ENCODE peak calls at places on chromosomes 5 and 9, in nine cellular contexts. One of them, this sample, is unnamed.
A peak's percentile ranks its signal among the peaks of the same experiment; 100 is the strongest.

GRCh38 chr9:117704024-117704575 is at the start of gene TLR4:
- DNase-seq in CD8-positive, alpha-beta T cell: no peak
- DNase-seq in esophagus squamous epithelium: no peak
- DNase-seq in GM12878: peak; percentile 45
- DNase-seq in tibial artery: peak; percentile 83
- DNase-seq in endodermal cell: peak; percentile 58
- DNase-seq in SK-N-SH: no peak
- DNase-seq in stomach: peak; percentile 54
- DNase-seq in heart left ventricle: peak; percentile 79
- DNase-seq in this sample: no peak

GRCh38 chr5:169607882-169608281 is 24.3 kb downstream of the SPDL1 start:
- DNase-seq in CD8-positive, alpha-beta T cell: no peak
- DNase-seq in esophagus squamous epithelium: no peak
- DNase-seq in GM12878: no peak
- DNase-seq in tibial artery: no peak
- DNase-seq in endodermal cell: no peak
- DNase-seq in SK-N-SH: no peak
- DNase-seq in stomach: no peak
- DNase-seq in heart left ventricle: no peak
- DNase-seq in this sample: no peak

GRCh38 chr5:104053057-104053666 is 490.6 kb upstream of the NUDT12 start:
- DNase-seq in CD8-positive, alpha-beta T cell: no peak
- DNase-seq in esophagus squamous epithelium: no peak
- DNase-seq in GM12878: no peak
- DNase-seq in tibial artery: no peak
- DNase-seq in endodermal cell: no peak
- DNase-seq in SK-N-SH: no peak
- DNase-seq in stomach: no peak
- DNase-seq in heart left ventricle: no peak
- DNase-seq in this sample: no peak

GRCh38 chr9:89277454-89277853 is 33.5 kb upstream of the CKS2 start:
- DNase-seq in CD8-positive, alpha-beta T cell: no peak
- DNase-seq in esophagus squamous epithelium: no peak
- DNase-seq in GM12878: peak; percentile 9
- DNase-seq in tibial artery: no peak
- DNase-seq in endodermal cell: no peak
- DNase-seq in SK-N-SH: no peak
- DNase-seq in stomach: peak; percentile 33
- DNase-seq in heart left ventricle: no peak
- DNase-seq in this sample: peak; percentile 14

GRCh38 chr9:116359958-116360357 is 206.4 kb downstream of the PAPPA start:
- DNase-seq in CD8-positive, alpha-beta T cell: no peak
- DNase-seq in esophagus squamous epithelium: no peak
- DNase-seq in GM12878: no peak
- DNase-seq in tibial artery: no peak
- DNase-seq in endodermal cell: no peak
- DNase-seq in SK-N-SH: no peak
- DNase-seq in stomach: no peak
- DNase-seq in heart left ventricle: no peak
- DNase-seq in this sample: no peak

GRCh38 chr5:89315194-89315593 is 432.2 kb upstream of the MEF2C start:
- DNase-seq in CD8-positive, alpha-beta T cell: no peak
- DNase-seq in esophagus squamous epithelium: no peak
- DNase-seq in GM12878: no peak
- DNase-seq in tibial artery: no peak
- DNase-seq in endodermal cell: no peak
- DNase-seq in SK-N-SH: no peak
- DNase-seq in stomach: no peak
- DNase-seq in heart left ventricle: no peak
- DNase-seq in this sample: no peak

GRCh38 chr5:111075520-111075919 is 4.0 kb downstream of the TSLP start:
- DNase-seq in CD8-positive, alpha-beta T cell: no peak
- DNase-seq in esophagus squamous epithelium: no peak
- DNase-seq in GM12878: no peak
- DNase-seq in tibial artery: no peak
- DNase-seq in endodermal cell: no peak
- DNase-seq in SK-N-SH: no peak
- DNase-seq in stomach: no peak
- DNase-seq in heart left ventricle: no peak
- DNase-seq in this sample: no peak

GRCh38 chr5:157908459-157908858 is 49.5 kb upstream of the CLINT1 start:
- DNase-seq in CD8-positive, alpha-beta T cell: no peak
- DNase-seq in esophagus squamous epithelium: no peak
- DNase-seq in GM12878: no peak
- DNase-seq in tibial artery: no peak
- DNase-seq in endodermal cell: no peak
- DNase-seq in SK-N-SH: no peak
- DNase-seq in stomach: no peak
- DNase-seq in heart left ventricle: no peak
- DNase-seq in this sample: no peak

GRCh38 chr5:149486726-149487635 is 64.3 kb downstream of the CSNK1A1 start:
- DNase-seq in CD8-positive, alpha-beta T cell: no peak
- DNase-seq in esophagus squamous epithelium: no peak
- DNase-seq in GM12878: no peak
- DNase-seq in tibial artery: no peak
- DNase-seq in endodermal cell: no peak
- DNase-seq in SK-N-SH: no peak
- DNase-seq in stomach: no peak
- DNase-seq in heart left ventricle: no peak
- DNase-seq in this sample: no peak

GRCh38 chr9:18502546-18502945 is 28.6 kb downstream of the ADAMTSL1 start:
- DNase-seq in CD8-positive, alpha-beta T cell: no peak
- DNase-seq in esophagus squamous epithelium: no peak
- DNase-seq in GM12878: no peak
- DNase-seq in tibial artery: no peak
- DNase-seq in endodermal cell: no peak
- DNase-seq in SK-N-SH: no peak
- DNase-seq in stomach: no peak
- DNase-seq in heart left ventricle: no peak
- DNase-seq in this sample: no peak

GRCh38 chr9:90343360-90343759 is 299.3 kb downstream of the DIRAS2 start:
- DNase-seq in CD8-positive, alpha-beta T cell: no peak
- DNase-seq in esophagus squamous epithelium: no peak
- DNase-seq in GM12878: no peak
- DNase-seq in tibial artery: no peak
- DNase-seq in endodermal cell: peak; percentile 55
- DNase-seq in SK-N-SH: no peak
- DNase-seq in stomach: no peak
- DNase-seq in heart left ventricle: no peak
- DNase-seq in this sample: no peak

GRCh38 chr5:172502969-172503368 is 48.6 kb upstream of the SH3PXD2B start:
- DNase-seq in CD8-positive, alpha-beta T cell: no peak
- DNase-seq in esophagus squamous epithelium: no peak
- DNase-seq in GM12878: no peak
- DNase-seq in tibial artery: no peak
- DNase-seq in endodermal cell: peak; percentile 79
- DNase-seq in SK-N-SH: peak; percentile 41
- DNase-seq in stomach: no peak
- DNase-seq in heart left ventricle: no peak
- DNase-seq in this sample: no peak

GRCh38 chr5:126919566-126919965 is 110.8 kb downstream of the MARCHF3 start:
- DNase-seq in CD8-positive, alpha-beta T cell: no peak
- DNase-seq in esophagus squamous epithelium: no peak
- DNase-seq in GM12878: no peak
- DNase-seq in tibial artery: no peak
- DNase-seq in endodermal cell: no peak
- DNase-seq in SK-N-SH: no peak
- DNase-seq in stomach: no peak
- DNase-seq in heart left ventricle: peak; percentile 57
- DNase-seq in this sample: no peak

GRCh38 chr5:125595095-125595494 is 828.1 kb upstream of the GRAMD2B start:
- DNase-seq in CD8-positive, alpha-beta T cell: no peak
- DNase-seq in esophagus squamous epithelium: no peak
- DNase-seq in GM12878: no peak
- DNase-seq in tibial artery: no peak
- DNase-seq in endodermal cell: no peak
- DNase-seq in SK-N-SH: no peak
- DNase-seq in stomach: peak; percentile 33
- DNase-seq in heart left ventricle: peak; percentile 67
- DNase-seq in this sample: no peak

GRCh38 chr5:16573401-16573800 is 43.4 kb downstream of the RETREG1 start:
- DNase-seq in CD8-positive, alpha-beta T cell: no peak
- DNase-seq in esophagus squamous epithelium: no peak
- DNase-seq in GM12878: no peak
- DNase-seq in tibial artery: no peak
- DNase-seq in endodermal cell: no peak
- DNase-seq in SK-N-SH: no peak
- DNase-seq in stomach: no peak
- DNase-seq in heart left ventricle: no peak
- DNase-seq in this sample: no peak

GRCh38 chr9:88307136-88307535 is 81.1 kb upstream of the SPIN1 start:
- DNase-seq in CD8-positive, alpha-beta T cell: no peak
- DNase-seq in esophagus squamous epithelium: no peak
- DNase-seq in GM12878: no peak
- DNase-seq in tibial artery: no peak
- DNase-seq in endodermal cell: no peak
- DNase-seq in SK-N-SH: no peak
- DNase-seq in stomach: no peak
- DNase-seq in heart left ventricle: no peak
- DNase-seq in this sample: no peak

GRCh38 chr9:114059047-114059803 is 18.9 kb downstream of the AMBP start:
- DNase-seq in CD8-positive, alpha-beta T cell: no peak
- DNase-seq in esophagus squamous epithelium: no peak
- DNase-seq in GM12878: no peak
- DNase-seq in tibial artery: peak; percentile 55
- DNase-seq in endodermal cell: peak; percentile 39
- DNase-seq in SK-N-SH: no peak
- DNase-seq in stomach: no peak
- DNase-seq in heart left ventricle: peak; percentile 76
- DNase-seq in this sample: no peak

GRCh38 chr5:7615566-7616061 is 219.7 kb downstream of the ADCY2 start:
- DNase-seq in CD8-positive, alpha-beta T cell: no peak
- DNase-seq in esophagus squamous epithelium: no peak
- DNase-seq in GM12878: no peak
- DNase-seq in tibial artery: no peak
- DNase-seq in endodermal cell: no peak
- DNase-seq in SK-N-SH: no peak
- DNase-seq in stomach: no peak
- DNase-seq in heart left ventricle: no peak
- DNase-seq in this sample: no peak

GRCh38 chr9:95406114-95406513 is 88.6 kb upstream of the FANCC start:
- DNase-seq in CD8-positive, alpha-beta T cell: no peak
- DNase-seq in esophagus squamous epithelium: no peak
- DNase-seq in GM12878: no peak
- DNase-seq in tibial artery: peak; percentile 69
- DNase-seq in endodermal cell: no peak
- DNase-seq in SK-N-SH: no peak
- DNase-seq in stomach: no peak
- DNase-seq in heart left ventricle: no peak
- DNase-seq in this sample: no peak

GRCh38 chr5:135589152-135589551 is 10.4 kb upstream of the CXCL14 start:
- DNase-seq in CD8-positive, alpha-beta T cell: no peak
- DNase-seq in esophagus squamous epithelium: no peak
- DNase-seq in GM12878: no peak
- DNase-seq in tibial artery: no peak
- DNase-seq in endodermal cell: peak; percentile 24
- DNase-seq in SK-N-SH: no peak
- DNase-seq in stomach: no peak
- DNase-seq in heart left ventricle: no peak
- DNase-seq in this sample: no peak

GRCh38 chr5:141747152-141747640 is 65.2 kb upstream of the ARAP3 start:
- DNase-seq in CD8-positive, alpha-beta T cell: no peak
- DNase-seq in esophagus squamous epithelium: no peak
- DNase-seq in GM12878: no peak
- DNase-seq in tibial artery: peak; percentile 47
- DNase-seq in endodermal cell: peak; percentile 93
- DNase-seq in SK-N-SH: peak; percentile 91
- DNase-seq in stomach: peak; percentile 78
- DNase-seq in heart left ventricle: peak; percentile 90
- DNase-seq in this sample: no peak

GRCh38 chr5:93294996-93295395 is 286.0 kb downstream of the NR2F1-AS1 start:
- DNase-seq in CD8-positive, alpha-beta T cell: no peak
- DNase-seq in esophagus squamous epithelium: no peak
- DNase-seq in GM12878: no peak
- DNase-seq in tibial artery: no peak
- DNase-seq in endodermal cell: no peak
- DNase-seq in SK-N-SH: no peak
- DNase-seq in stomach: no peak
- DNase-seq in heart left ventricle: no peak
- DNase-seq in this sample: no peak

DNA sequence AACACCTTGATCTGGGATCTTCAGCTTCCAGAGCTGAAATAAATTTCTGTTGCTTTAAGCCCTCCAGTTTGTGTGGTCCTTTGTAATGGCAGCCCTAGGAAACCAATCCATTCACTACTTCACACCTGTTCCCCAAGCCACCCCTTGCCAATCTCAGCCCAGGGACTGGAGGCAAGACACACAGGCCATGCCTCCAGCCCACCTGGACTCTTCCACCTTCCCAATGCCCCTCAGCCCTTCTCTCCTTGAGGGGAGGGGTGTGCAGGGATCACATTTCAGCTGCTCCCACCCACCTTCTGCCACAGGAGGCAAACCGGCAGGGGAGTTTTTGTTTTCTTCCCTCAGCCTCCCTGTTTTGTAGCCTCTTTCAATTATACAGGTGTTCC is 1.5 kb downstream of the CCNJL start:
- DNase-seq in CD8-positive, alpha-beta T cell: no peak
- DNase-seq in esophagus squamous epithelium: no peak
- DNase-seq in GM12878: no peak
- DNase-seq in tibial artery: no peak
- DNase-seq in endodermal cell: peak; percentile 65
- DNase-seq in SK-N-SH: no peak
- DNase-seq in stomach: no peak
- DNase-seq in heart left ventricle: no peak
- DNase-seq in this sample: no peak
- H3K27me3 ChIP-seq in CD8-positive, alpha-beta T cell: peaks cover 5% of the 10 kb centered on the region
- H3K27me3 ChIP-seq in esophagus squamous epithelium: no peaks in the 10 kb centered on the region
- H3K27me3 ChIP-seq in GM12878: peaks cover 9% of the 10 kb centered on the region
- H3K27me3 ChIP-seq in tibial artery: peaks cover 23% of the 10 kb centered on the region
- H3K27me3 ChIP-seq in endodermal cell: no peaks in the 10 kb centered on the region
- H3K27me3 ChIP-seq in SK-N-SH: no peaks in the 10 kb centered on the region
- H3K27me3 ChIP-seq in stomach: peaks cover 12% of the 10 kb centered on the region
- H3K27me3 ChIP-seq in heart left ventricle: no peaks in the 10 kb centered on the region
- H3K27me3 ChIP-seq in this sample: peaks cover 16% of the 10 kb centered on the region

GRCh38 chr5:59296317-59297264 is 596.9 kb downstream of the PDE4D start:
- DNase-seq in CD8-positive, alpha-beta T cell: no peak
- DNase-seq in esophagus squamous epithelium: no peak
- DNase-seq in GM12878: no peak
- DNase-seq in tibial artery: no peak
- DNase-seq in endodermal cell: no peak
- DNase-seq in SK-N-SH: no peak
- DNase-seq in stomach: no peak
- DNase-seq in heart left ventricle: no peak
- DNase-seq in this sample: peak; percentile 1
- H3K4me3 ChIP-seq in CD8-positive, alpha-beta T cell: no peak overlapping the region
- H3K4me3 ChIP-seq in esophagus squamous epithelium: peak overlapping the region; percentile 60
- H3K4me3 ChIP-seq in GM12878: no peak overlapping the region
- H3K4me3 ChIP-seq in tibial artery: peak overlapping the region; percentile 47
- H3K4me3 ChIP-seq in endodermal cell: no peak overlapping the region
- H3K4me3 ChIP-seq in SK-N-SH: peak overlapping the region; percentile 40
- H3K4me3 ChIP-seq in stomach: peak overlapping the region; percentile 37
- H3K4me3 ChIP-seq in heart left ventricle: peak overlapping the region; percentile 38
- H3K4me3 ChIP-seq in this sample: no peak overlapping the region

GRCh38 chr5:161547573-161548471 is 1.3 kb upstream of the GABRB2 start:
- DNase-seq in CD8-positive, alpha-beta T cell: no peak
- DNase-seq in esophagus squamous epithelium: no peak
- DNase-seq in GM12878: no peak
- DNase-seq in tibial artery: no peak
- DNase-seq in endodermal cell: peak; percentile 78
- DNase-seq in SK-N-SH: peak; percentile 44
- DNase-seq in stomach: no peak
- DNase-seq in heart left ventricle: peak; percentile 53
- DNase-seq in this sample: no peak
- H3K27me3 ChIP-seq in CD8-positive, alpha-beta T cell: peaks cover 7% of the 10 kb centered on the region
- H3K27me3 ChIP-seq in esophagus squamous epithelium: peaks cover 5% of the 10 kb centered on the region
- H3K27me3 ChIP-seq in GM12878: peaks cover 3% of the 10 kb centered on the region
- H3K27me3 ChIP-seq in tibial artery: peaks cover 57% of the 10 kb centered on the region
- H3K27me3 ChIP-seq in endodermal cell: peaks cover 30% of the 10 kb centered on the region
- H3K27me3 ChIP-seq in SK-N-SH: peaks cover 32% of the 10 kb centered on the region
- H3K27me3 ChIP-seq in stomach: peaks cover 35% of the 10 kb centered on the region
- H3K27me3 ChIP-seq in heart left ventricle: peaks cover 17% of the 10 kb centered on the region
- H3K27me3 ChIP-seq in this sample: peaks cover 16% of the 10 kb centered on the region

GRCh38 chr9:135273077-135273476 is 185.6 kb downstream of the OLFM1 start:
- DNase-seq in CD8-positive, alpha-beta T cell: no peak
- DNase-seq in esophagus squamous epithelium: no peak
- DNase-seq in GM12878: no peak
- DNase-seq in tibial artery: no peak
- DNase-seq in endodermal cell: no peak
- DNase-seq in SK-N-SH: no peak
- DNase-seq in stomach: no peak
- DNase-seq in heart left ventricle: no peak
- DNase-seq in this sample: no peak
- H3K4me3 ChIP-seq in CD8-positive, alpha-beta T cell: no peak overlapping the region
- H3K4me3 ChIP-seq in esophagus squamous epithelium: no peak overlapping the region
- H3K4me3 ChIP-seq in GM12878: no peak overlapping the region
- H3K4me3 ChIP-seq in tibial artery: no peak overlapping the region
- H3K4me3 ChIP-seq in endodermal cell: no peak overlapping the region
- H3K4me3 ChIP-seq in SK-N-SH: no peak overlapping the region
- H3K4me3 ChIP-seq in stomach: no peak overlapping the region
- H3K4me3 ChIP-seq in heart left ventricle: no peak overlapping the region
- H3K4me3 ChIP-seq in this sample: no peak overlapping the region